ENCODE peak calls at places on chromosomes 3 and 15, in five cellular contexts. One of them, this sample, is unnamed.

GRCh38 chr15:42133892-42134502 is 22.4 kb downstream of the PLA2G4F start:
- DNase-seq in activated CD4-positive, alpha-beta T cell treated with anti-CD3 and anti-CD28 coated beads for 24 hours: peak
- DNase-seq in AG04450: no peak
- DNase-seq in stimulated activated CD8-positive, alpha-beta memory T cell treated with anti-CD3 and anti-CD28 coated beads, Interleukin-12 subunit alpha, Interleukin-12 subunit beta, amount 100 ng/mL, for 4 hours: peak
- DNase-seq in NCI-H1092: peak
- DNase-seq in this sample: no peak

GRCh38 chr15:83178387-83178786 is 29.2 kb downstream of the HDGFL3 start:
- DNase-seq in activated CD4-positive, alpha-beta T cell treated with anti-CD3 and anti-CD28 coated beads for 24 hours: no peak
- DNase-seq in AG04450: no peak
- DNase-seq in stimulated activated CD8-positive, alpha-beta memory T cell treated with anti-CD3 and anti-CD28 coated beads, Interleukin-12 subunit alpha, Interleukin-12 subunit beta, amount 100 ng/mL, for 4 hours: no peak
- DNase-seq in NCI-H1092: no peak
- DNase-seq in this sample: no peak

GRCh38 chr3:111943533-111943932 is 35.3 kb upstream of the ABHD10 start:
- DNase-seq in activated CD4-positive, alpha-beta T cell treated with anti-CD3 and anti-CD28 coated beads for 24 hours: no peak
- DNase-seq in AG04450: no peak
- DNase-seq in stimulated activated CD8-positive, alpha-beta memory T cell treated with anti-CD3 and anti-CD28 coated beads, Interleukin-12 subunit alpha, Interleukin-12 subunit beta, amount 100 ng/mL, for 4 hours: no peak
- DNase-seq in NCI-H1092: no peak
- DNase-seq in this sample: no peak

GRCh38 chr3:125142418-125142778 is 70.2 kb downstream of the SLC12A8 start:
- DNase-seq in activated CD4-positive, alpha-beta T cell treated with anti-CD3 and anti-CD28 coated beads for 24 hours: no peak
- DNase-seq in AG04450: no peak
- DNase-seq in stimulated activated CD8-positive, alpha-beta memory T cell treated with anti-CD3 and anti-CD28 coated beads, Interleukin-12 subunit alpha, Interleukin-12 subunit beta, amount 100 ng/mL, for 4 hours: no peak
- DNase-seq in NCI-H1092: no peak
- DNase-seq in this sample: no peak

GRCh38 chr15:36883705-36884355 is 216.5 kb downstream of the MEIS2 start:
- DNase-seq in activated CD4-positive, alpha-beta T cell treated with anti-CD3 and anti-CD28 coated beads for 24 hours: peak
- DNase-seq in AG04450: peak
- DNase-seq in stimulated activated CD8-positive, alpha-beta memory T cell treated with anti-CD3 and anti-CD28 coated beads, Interleukin-12 subunit alpha, Interleukin-12 subunit beta, amount 100 ng/mL, for 4 hours: no peak
- DNase-seq in NCI-H1092: peak
- DNase-seq in this sample: peak

GRCh38 chr15:72599855-72600464 is 54.5 kb upstream of the GOLGA6B start:
- DNase-seq in activated CD4-positive, alpha-beta T cell treated with anti-CD3 and anti-CD28 coated beads for 24 hours: peak
- DNase-seq in AG04450: peak
- DNase-seq in stimulated activated CD8-positive, alpha-beta memory T cell treated with anti-CD3 and anti-CD28 coated beads, Interleukin-12 subunit alpha, Interleukin-12 subunit beta, amount 100 ng/mL, for 4 hours: no peak
- DNase-seq in NCI-H1092: peak
- DNase-seq in this sample: peak

GRCh38 chr3:60919296-60919695 is 332.0 kb downstream of the FHIT start:
- DNase-seq in activated CD4-positive, alpha-beta T cell treated with anti-CD3 and anti-CD28 coated beads for 24 hours: no peak
- DNase-seq in AG04450: no peak
- DNase-seq in stimulated activated CD8-positive, alpha-beta memory T cell treated with anti-CD3 and anti-CD28 coated beads, Interleukin-12 subunit alpha, Interleukin-12 subunit beta, amount 100 ng/mL, for 4 hours: no peak
- DNase-seq in NCI-H1092: no peak
- DNase-seq in this sample: no peak

GRCh38 chr3:129971368-129972052 is 3.0 kb upstream of the TRH start:
- DNase-seq in activated CD4-positive, alpha-beta T cell treated with anti-CD3 and anti-CD28 coated beads for 24 hours: no peak
- DNase-seq in AG04450: no peak
- DNase-seq in stimulated activated CD8-positive, alpha-beta memory T cell treated with anti-CD3 and anti-CD28 coated beads, Interleukin-12 subunit alpha, Interleukin-12 subunit beta, amount 100 ng/mL, for 4 hours: no peak
- DNase-seq in NCI-H1092: no peak
- DNase-seq in this sample: no peak

GRCh38 chr15:70344666-70345065 is 246.9 kb upstream of the TLE3 start:
- DNase-seq in activated CD4-positive, alpha-beta T cell treated with anti-CD3 and anti-CD28 coated beads for 24 hours: no peak
- DNase-seq in AG04450: no peak
- DNase-seq in stimulated activated CD8-positive, alpha-beta memory T cell treated with anti-CD3 and anti-CD28 coated beads, Interleukin-12 subunit alpha, Interleukin-12 subunit beta, amount 100 ng/mL, for 4 hours: no peak
- DNase-seq in NCI-H1092: peak
- DNase-seq in this sample: no peak

GRCh38 chr15:55740479-55740878 is 2.5 kb downstream of the PRTG start:
- DNase-seq in activated CD4-positive, alpha-beta T cell treated with anti-CD3 and anti-CD28 coated beads for 24 hours: no peak
- DNase-seq in AG04450: no peak
- DNase-seq in stimulated activated CD8-positive, alpha-beta memory T cell treated with anti-CD3 and anti-CD28 coated beads, Interleukin-12 subunit alpha, Interleukin-12 subunit beta, amount 100 ng/mL, for 4 hours: no peak
- DNase-seq in NCI-H1092: no peak
- DNase-seq in this sample: no peak

GRCh38 chr3:168570404-168571173 is 474.9 kb upstream of the GOLIM4 start:
- DNase-seq in activated CD4-positive, alpha-beta T cell treated with anti-CD3 and anti-CD28 coated beads for 24 hours: no peak
- DNase-seq in AG04450: no peak
- DNase-seq in stimulated activated CD8-positive, alpha-beta memory T cell treated with anti-CD3 and anti-CD28 coated beads, Interleukin-12 subunit alpha, Interleukin-12 subunit beta, amount 100 ng/mL, for 4 hours: no peak
- DNase-seq in NCI-H1092: no peak
- DNase-seq in this sample: no peak

GRCh38 chr15:28017423-28017924 is 81.6 kb downstream of the OCA2 start:
- DNase-seq in activated CD4-positive, alpha-beta T cell treated with anti-CD3 and anti-CD28 coated beads for 24 hours: no peak
- DNase-seq in AG04450: no peak
- DNase-seq in stimulated activated CD8-positive, alpha-beta memory T cell treated with anti-CD3 and anti-CD28 coated beads, Interleukin-12 subunit alpha, Interleukin-12 subunit beta, amount 100 ng/mL, for 4 hours: no peak
- DNase-seq in NCI-H1092: peak
- DNase-seq in this sample: no peak

GRCh38 chr15:66411190-66411589 is 24.5 kb downstream of the MAP2K1 start:
- DNase-seq in activated CD4-positive, alpha-beta T cell treated with anti-CD3 and anti-CD28 coated beads for 24 hours: no peak
- DNase-seq in AG04450: no peak
- DNase-seq in stimulated activated CD8-positive, alpha-beta memory T cell treated with anti-CD3 and anti-CD28 coated beads, Interleukin-12 subunit alpha, Interleukin-12 subunit beta, amount 100 ng/mL, for 4 hours: no peak
- DNase-seq in NCI-H1092: no peak
- DNase-seq in this sample: peak

GRCh38 chr3:139227827-139228226 is 116.0 kb upstream of the MRPS22 start:
- DNase-seq in activated CD4-positive, alpha-beta T cell treated with anti-CD3 and anti-CD28 coated beads for 24 hours: no peak
- DNase-seq in AG04450: no peak
- DNase-seq in stimulated activated CD8-positive, alpha-beta memory T cell treated with anti-CD3 and anti-CD28 coated beads, Interleukin-12 subunit alpha, Interleukin-12 subunit beta, amount 100 ng/mL, for 4 hours: no peak
- DNase-seq in NCI-H1092: no peak
- DNase-seq in this sample: no peak

GRCh38 chr3:157247391-157247790 is 87.4 kb upstream of the CCNL1 start:
- DNase-seq in activated CD4-positive, alpha-beta T cell treated with anti-CD3 and anti-CD28 coated beads for 24 hours: no peak
- DNase-seq in AG04450: no peak
- DNase-seq in stimulated activated CD8-positive, alpha-beta memory T cell treated with anti-CD3 and anti-CD28 coated beads, Interleukin-12 subunit alpha, Interleukin-12 subunit beta, amount 100 ng/mL, for 4 hours: no peak
- DNase-seq in NCI-H1092: no peak
- DNase-seq in this sample: no peak

GRCh38 chr3:127226451-127226850 is 33.5 kb downstream of the PRR23E start:
- DNase-seq in activated CD4-positive, alpha-beta T cell treated with anti-CD3 and anti-CD28 coated beads for 24 hours: no peak
- DNase-seq in AG04450: no peak
- DNase-seq in stimulated activated CD8-positive, alpha-beta memory T cell treated with anti-CD3 and anti-CD28 coated beads, Interleukin-12 subunit alpha, Interleukin-12 subunit beta, amount 100 ng/mL, for 4 hours: no peak
- DNase-seq in NCI-H1092: no peak
- DNase-seq in this sample: no peak

This sample was measured in central memory CD4-positive, alpha-beta T cell.